ENCODE peak calls at places on chromosomes 7 and 10, in eight cellular contexts. H is cardiac fibroblast, G is hepatocyte, F is AG10803, L is AG04450, W is nephron progenitor cell, O is astrocyte of the spinal cord, E is ascending aorta. J is an unnamed sample.

GRCh38 chr7:371119-371778 is 81.3 kb downstream of the FOXL3 start:
- DNase-seq in F (no peak), L (no peak), H (no peak), W (no peak), G (peak), E (no peak), O (no peak), J (no peak)

GRCh38 chr10:14873090-14873760 is 5.4 kb upstream of the SUV39H2 start:
- DNase-seq in G (no peak), L (no peak), H (peak), O (peak), W (no peak), F (peak), E (no peak), J (peak)

GRCh38 chr10:71623098-71623985 is 96.2 kb downstream of the C10orf105 start:
- DNase-seq in F (peak), E (no peak), H (peak), L (no peak), O (peak), G (peak), W (peak), J (peak)

GRCh38 chr10:47406870-47407648 is 23.0 kb upstream of the ZNF488 start:
- DNase-seq in G (peak), H (peak), W (no peak), F (peak), L (peak), O (peak), E (no peak), J (peak)

GRCh38 chr7:100093498-100093897 is 4.7 kb downstream of the COPS6 start:
- DNase-seq in L (no peak), O (no peak), F (no peak), E (no peak), G (no peak), H (no peak), W (no peak), J (no peak)

GRCh38 chr10:110455440-110455839 is 42.3 kb upstream of the DUSP5 start:
- DNase-seq in O (no peak), H (no peak), G (no peak), E (no peak), L (no peak), F (no peak), W (no peak), J (no peak)

GRCh38 chr10:110533149-110533548 is 34.3 kb upstream of the SMC3 start:
- DNase-seq in F (no peak), E (no peak), O (no peak), W (peak), G (no peak), H (peak), L (no peak), J (no peak)

GRCh38 chr7:94133460-94133859 is 129.3 kb upstream of the BET1 start:
- DNase-seq in E (no peak), F (peak), W (no peak), L (no peak), O (peak), H (peak), G (no peak), J (no peak)

GRCh38 chr10:32237644-32238345 is 109.2 kb downstream of the EPC1 start:
- DNase-seq in F (peak), E (no peak), W (no peak), H (peak), L (peak), G (no peak), O (peak), J (peak)

GRCh38 chr7:18288322-18289037 is 207.1 kb upstream of the HDAC9 start:
- DNase-seq in G (no peak), H (no peak), L (no peak), W (no peak), E (no peak), O (no peak), F (no peak), J (no peak)

GRCh38 chr10:5666324-5667220 is at the start of gene ASB13:
- DNase-seq in G (peak), F (peak), W (peak), L (no peak), E (no peak), O (peak), H (peak), J (no peak)

GRCh38 chr7:99375070-99375807 is 709 bp downstream of the ARPC1B start:
- DNase-seq in O (peak), F (peak), E (peak), L (no peak), W (peak), G (peak), H (peak), J (peak)

GRCh38 chr10:112314822-112315474 is 31.7 kb downstream of the TECTB start:
- DNase-seq in H (peak), G (peak), W (peak), O (peak), F (peak), L (peak), E (peak), J (peak)

GRCh38 chr7:148296994-148297644 is 293.4 kb upstream of the C7orf33 start:
- DNase-seq in L (no peak), W (no peak), E (no peak), G (no peak), O (no peak), F (no peak), H (no peak), J (no peak)

GRCh38 chr7:7565746-7566650 is 686 bp upstream of the MIOS start:
- DNase-seq in H (no peak), W (peak), L (no peak), E (no peak), F (no peak), O (no peak), G (peak), J (no peak)

GRCh38 chr7:75698358-75698757 is 40.4 kb downstream of the HIP1 start:
- DNase-seq in G (no peak), L (no peak), F (no peak), H (no peak), E (no peak), O (no peak), W (no peak), J (no peak)

GRCh38 chr7:51428226-51428887 is 111.7 kb upstream of the COBL start:
- DNase-seq in W (no peak), E (no peak), O (no peak), G (peak), L (no peak), H (peak), F (no peak), J (peak)

GRCh38 chr10:46516660-46517416 is 39.6 kb downstream of the GPRIN2 start:
- DNase-seq in G (peak), H (peak), L (peak), O (peak), F (peak), E (no peak), W (no peak), J (peak)

GRCh38 chr10:29481906-29482440 is 152.8 kb downstream of the SVIL start:
- DNase-seq in F (no peak), G (no peak), L (no peak), E (no peak), O (no peak), W (no peak), H (peak), J (no peak)

GRCh38 chr10:62588116-62588515 is 213.9 kb downstream of the ZNF365 start:
- DNase-seq in W (no peak), G (no peak), L (no peak), H (no peak), O (no peak), F (no peak), E (no peak), J (no peak)

GRCh38 chr10:129916506-129916995 is 47.5 kb downstream of the EBF3 start:
- DNase-seq in O (no peak), F (no peak), H (no peak), G (no peak), W (no peak), E (no peak), L (no peak), J (no peak)

DNA sequence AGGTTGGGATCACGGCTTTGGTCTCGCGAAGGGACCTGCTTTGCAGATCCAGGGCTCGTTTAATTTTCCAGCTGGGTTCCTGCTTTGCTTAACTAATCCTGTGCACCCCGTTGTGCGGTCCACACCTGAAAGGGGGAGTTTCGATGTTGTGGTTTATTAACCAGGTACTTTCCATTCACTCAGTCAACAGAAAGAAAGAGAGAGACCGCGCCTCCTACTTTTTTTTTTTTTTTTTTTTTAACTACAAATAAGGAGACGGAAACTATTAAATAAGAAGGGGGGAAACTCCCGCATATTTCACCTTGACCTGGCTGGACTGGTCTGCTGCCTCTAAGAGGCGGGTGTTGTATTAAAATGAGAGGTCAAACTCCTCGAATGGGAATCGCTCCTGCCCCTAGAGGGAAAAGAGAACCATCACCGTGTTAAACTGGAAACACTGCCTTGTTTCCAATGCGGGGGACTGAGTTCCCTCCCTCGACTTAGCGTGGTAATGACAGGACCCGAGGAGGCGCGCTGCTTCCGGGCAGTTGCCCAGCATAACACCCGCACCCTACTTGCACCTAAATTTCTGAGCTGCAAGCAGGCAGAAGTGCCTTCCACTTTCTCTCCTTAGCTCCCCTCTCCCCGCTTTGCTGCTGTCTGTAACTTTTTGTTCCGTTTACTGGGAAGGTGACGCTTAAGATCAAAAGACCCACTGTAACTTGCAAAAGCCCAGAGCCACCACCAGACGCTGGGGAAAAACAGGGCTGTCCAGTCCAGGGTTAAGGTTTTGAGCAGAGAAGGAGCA is 1.1 kb upstream of the ITGB8 start:
- DNase-seq in L (no peak), E (no peak), O (peak), F (peak), H (peak), W (peak), G (peak), J (peak)
- TF ChIP-seq CTCF in L (peak), E (no peak), O (peak), F (peak), H (peak), W (peak), G (peak), J (peak)

DNA sequence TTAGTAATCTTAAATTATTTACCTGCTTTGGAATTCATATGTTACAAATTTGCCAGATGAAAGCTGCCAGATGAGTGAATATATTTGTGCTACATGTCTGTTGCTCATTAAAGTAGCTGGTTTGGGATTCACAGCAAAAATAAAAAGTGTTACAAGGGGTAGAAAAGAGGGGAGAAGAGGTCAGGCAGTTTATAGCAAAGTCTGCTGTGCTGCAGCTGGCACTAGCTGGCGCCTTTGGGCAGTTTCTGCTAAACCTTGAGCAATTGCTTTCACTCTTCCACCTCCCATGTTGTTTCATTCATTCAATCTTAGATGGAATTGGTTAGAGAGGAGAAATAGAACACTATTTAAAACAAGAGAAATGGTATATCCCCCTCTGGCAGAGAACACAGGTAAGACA is 404.1 kb upstream of the LRGUK start:
- DNase-seq in G (no peak), F (no peak), E (no peak), L (no peak), O (no peak), H (no peak), W (no peak), J (no peak)
- TF ChIP-seq CTCF in G (no peak), F (no peak), E (no peak), L (no peak), O (no peak), H (no peak), W (no peak), J (no peak)

DNA sequence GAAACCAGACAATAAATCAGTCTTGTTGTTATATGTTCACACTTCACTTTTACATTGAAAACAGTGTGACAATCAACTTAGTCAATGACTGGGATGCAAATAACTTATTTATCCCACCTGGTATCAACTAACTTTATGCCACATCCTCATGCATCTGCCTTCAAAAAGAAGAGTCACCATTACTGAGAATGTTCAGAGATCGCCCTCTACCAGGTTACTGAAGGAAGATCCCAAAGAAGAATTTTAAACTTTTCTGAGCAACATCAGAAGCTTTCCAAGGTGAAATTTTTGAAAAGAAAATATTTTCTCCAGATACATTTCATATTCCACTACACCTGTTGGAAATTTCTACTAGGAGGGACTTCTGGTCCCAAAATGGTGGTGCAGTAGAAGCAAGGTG is 359.5 kb downstream of the PTPRN2 start:
- DNase-seq in G (no peak), W (no peak), O (no peak), E (no peak), F (no peak), H (no peak), L (no peak), J (no peak)
- TF ChIP-seq CTCF in G (no peak), W (no peak), O (no peak), E (no peak), F (no peak), H (no peak), L (no peak), J (no peak)

GRCh38 chr10:49001402-49001801 is 61.8 kb upstream of the LRRC18 start:
- DNase-seq in L (no peak), W (peak), O (no peak), F (no peak), G (peak), E (no peak), H (peak), J (no peak)
- TF ChIP-seq CTCF in L (peak), W (no peak), O (no peak), F (no peak), G (peak), E (no peak), H (no peak), J (no peak)

DNA sequence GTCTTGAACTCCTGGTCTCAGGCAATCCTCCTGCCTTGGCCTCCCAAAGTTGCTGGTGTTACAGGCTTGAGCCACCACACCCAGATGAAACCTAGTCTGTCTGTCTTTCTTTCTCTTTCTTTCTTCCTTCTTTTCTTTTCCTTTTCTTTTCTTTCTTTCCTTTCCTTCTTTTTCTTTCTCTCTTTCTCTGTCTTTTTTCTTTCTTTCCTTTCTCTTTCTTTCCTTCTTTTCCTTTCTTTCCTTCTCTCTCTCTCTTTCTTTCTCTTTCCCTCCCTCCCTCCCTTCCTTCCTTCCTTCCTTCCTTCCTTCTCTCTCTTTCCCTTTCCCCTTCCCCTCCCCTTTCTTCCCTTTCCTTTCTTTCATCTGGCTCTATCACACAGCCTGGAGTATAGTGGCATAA is 185.2 kb downstream of the CACNB2 start:
- DNase-seq in W (no peak), F (no peak), G (no peak), E (no peak), L (no peak), O (no peak), H (no peak), J (no peak)
- TF ChIP-seq CTCF in W (no peak), F (no peak), G (no peak), E (no peak), L (no peak), O (no peak), H (no peak), J (no peak)

J was measured in HFFc6.